ENCODE peak calls at places on chromosomes 13 and 19, in five cellular contexts. B is caudate nucleus; X is effector CD4-positive, alpha-beta T cell; S is left ventricle myocardium inferior; F is cardiac muscle cell. P is an unnamed sample.

GRCh38 chr13:112752711-112753541 is 63.1 kb downstream of the ATP11A start:
- DNase-seq in B (no peak), X (no peak), S (no peak), F (no peak), P (no peak)

GRCh38 chr19:10422846-10423245 is 2.5 kb downstream of the PDE4A start:
- DNase-seq in B (no peak), X (no peak), S (no peak), F (no peak), P (no peak)

GRCh38 chr19:38015771-38016170 is 108.8 kb downstream of the SIPA1L3 start:
- DNase-seq in B (no peak), X (no peak), S (no peak), F (no peak), P (no peak)

GRCh38 chr13:28716511-28716910 is 2.3 kb downstream of the SLC46A3 start:
- DNase-seq in B (no peak), X (no peak), S (peak; percentile 30), F (no peak), P (no peak)

GRCh38 chr19:35977446-35978222 is 17.4 kb upstream of the SDHAF1 start:
- DNase-seq in B (no peak), X (no peak), S (no peak), F (no peak), P (no peak)

GRCh38 chr19:7862413-7862951 is 11.7 kb downstream of the PRR36 start:
- DNase-seq in B (no peak), X (peak; percentile 57), S (peak; percentile 35), F (peak; percentile 95), P (peak; percentile 88)

GRCh38 chr19:48283908-48284307 is 14.0 kb downstream of the ZNF114 start:
- DNase-seq in B (no peak), X (no peak), S (no peak), F (no peak), P (no peak)

GRCh38 chr19:18879579-18880373 is 16.2 kb downstream of the CERS1 start:
- DNase-seq in B (no peak), X (no peak), S (no peak), F (no peak), P (no peak)

GRCh38 chr19:10872551-10873107 is 1.3 kb downstream of the CARM1 start:
- DNase-seq in B (no peak), X (no peak), S (no peak), F (no peak), P (no peak)

GRCh38 chr13:99311137-99311536 is 3.9 kb upstream of the GPR183 start:
- DNase-seq in B (no peak), X (no peak), S (no peak), F (no peak), P (no peak)

GRCh38 chr13:18232298-18232993 is 949.2 kb downstream of the TUBA3C start:
- DNase-seq in B (no peak), X (no peak), S (no peak), F (no peak), P (no peak)

GRCh38 chr13:109780880-109781383 is 5.5 kb downstream of the IRS2 start:
- DNase-seq in B (no peak), X (no peak), S (no peak), F (no peak), P (no peak)

GRCh38 chr13:63741029-63741813 is 2325.6 kb upstream of the PCDH20 start:
- DNase-seq in B (no peak), X (no peak), S (no peak), F (no peak), P (no peak)

P was measured in frontal cortex.